ENCODE peak calls at places on chromosomes 6 and 20, in four cellular contexts. N, Q, S and K are unnamed samples.

GRCh38 chr6:88780714-88781389 is 182.6 kb downstream of the RNGTT start:
- DNase-seq in N (peak; percentile 57), Q (peak; percentile 54), S (peak; percentile 78), K (peak; percentile 78)

GRCh38 chr6:34543421-34543820 is 12.7 kb downstream of the SPDEF start:
- DNase-seq in N (peak; percentile 45), Q (no peak), S (no peak), K (no peak)

GRCh38 chr6:94902974-94903628 is 674.2 kb upstream of the MANEA start:
- DNase-seq in N (no peak), Q (no peak), S (peak; percentile 26), K (no peak)

GRCh38 chr6:82783587-82784253 is 281.9 kb downstream of the UBE3D start:
- DNase-seq in N (no peak), Q (no peak), S (peak; percentile 73), K (no peak)

GRCh38 chr6:80769101-80769500 is 662.6 kb downstream of the BCKDHB start:
- DNase-seq in N (peak; percentile 54), Q (no peak), S (no peak), K (no peak)

GRCh38 chr6:31961616-31962015 is 2.6 kb downstream of the SKIC2 start:
- DNase-seq in N (no peak), Q (no peak), S (no peak), K (no peak)

GRCh38 chr20:41892031-41892430 is 273.9 kb upstream of the CHD6 start:
- DNase-seq in N (no peak), Q (no peak), S (no peak), K (no peak)

GRCh38 chr6:7247179-7247456 is 65.9 kb downstream of the SSR1 start:
- DNase-seq in N (no peak), Q (no peak), S (no peak), K (no peak)

GRCh38 chr20:45358282-45359068 is 4.5 kb upstream of the SYS1 start:
- DNase-seq in N (peak; percentile 71), Q (no peak), S (no peak), K (no peak)

GRCh38 chr6:164827537-164827936 is 481.9 kb downstream of the C6orf118 start:
- DNase-seq in N (no peak), Q (no peak), S (no peak), K (no peak)

GRCh38 chr20:50953821-50954220 is 4.5 kb downstream of the DPM1 start:
- DNase-seq in N (no peak), Q (no peak), S (no peak), K (no peak)

GRCh38 chr6:166104107-166104506 is 63.5 kb downstream of the TBXT start:
- DNase-seq in N (peak; percentile 9), Q (no peak), S (no peak), K (no peak)

GRCh38 chr6:164826831-164827468 is 482.5 kb downstream of the C6orf118 start:
- DNase-seq in N (no peak), Q (no peak), S (no peak), K (no peak)

GRCh38 chr6:1678966-1679690 is 69.4 kb downstream of the FOXC1 start:
- DNase-seq in N (no peak), Q (no peak), S (no peak), K (no peak)

GRCh38 chr6:138772596-138773176 is 883 bp upstream of the CCDC28A start:
- DNase-seq in N (no peak), Q (no peak), S (no peak), K (no peak)

GRCh38 chr20:51116765-51117686 is 94.1 kb upstream of the KCNG1 start:
- DNase-seq in N (no peak), Q (no peak), S (no peak), K (no peak)

GRCh38 chr6:1191141-1191630 is 120.7 kb upstream of the FOXQ1 start:
- DNase-seq in N (no peak), Q (no peak), S (no peak), K (no peak)

GRCh38 chr6:132392792-132393191 is 8.5 kb downstream of the MOXD1 start:
- DNase-seq in N (no peak), Q (no peak), S (no peak), K (peak; percentile 22)

GRCh38 chr6:33820243-33820642 is 16.4 kb upstream of the MLN start:
- DNase-seq in N (no peak), Q (no peak), S (no peak), K (no peak)

GRCh38 chr20:33704197-33704924 is 15.7 kb downstream of the PXMP4 start:
- DNase-seq in N (no peak), Q (no peak), S (no peak), K (no peak)

GRCh38 chr6:31363809-31364208 is 6.8 kb upstream of the HLA-B start:
- DNase-seq in N (no peak), Q (no peak), S (no peak), K (no peak)

GRCh38 chr20:23340524-23340923 is 10.1 kb upstream of the NXT1 start:
- DNase-seq in N (peak; percentile 73), Q (no peak), S (peak; percentile 85), K (peak; percentile 82)

GRCh38 chr6:5003604-5004372 is at the start of gene RPP40:
- DNase-seq in N (peak; percentile 97), Q (peak; percentile 96), S (peak; percentile 97), K (peak; percentile 98)

GRCh38 chr20:59144179-59144830 is 19.3 kb upstream of the ZNF831 start:
- DNase-seq in N (no peak), Q (no peak), S (no peak), K (no peak)

GRCh38 chr20:51529027-51529749 is 13.3 kb downstream of the NFATC2 start:
- DNase-seq in N (peak; percentile 59), Q (no peak), S (no peak), K (peak; percentile 59)

GRCh38 chr20:48782073-48782472 is 45.7 kb downstream of the PREX1 start:
- DNase-seq in N (no peak), Q (no peak), S (no peak), K (no peak)

GRCh38 chr6:157104803-157105202 is 218.5 kb downstream of the TMEM242 start:
- DNase-seq in N (no peak), Q (no peak), S (no peak), K (no peak)

GRCh38 chr20:25296094-25297093 is 48.5 kb downstream of the PYGB start:
- DNase-seq in N (no peak), Q (no peak), S (peak; percentile 34), K (peak; percentile 55)

GRCh38 chr20:35806075-35806474 is 34.3 kb downstream of the PHF20 start:
- DNase-seq in N (no peak), Q (no peak), S (no peak), K (no peak)

GRCh38 chr20:16368645-16369292 is 204.5 kb downstream of the KIF16B start:
- DNase-seq in N (peak; percentile 66), Q (no peak), S (no peak), K (peak; percentile 63)

GRCh38 chr20:1810926-1811620 is 84.1 kb upstream of the SIRPA start:
- DNase-seq in N (peak; percentile 33), Q (no peak), S (no peak), K (no peak)

GRCh38 chr6:168479421-168479820 is 38.4 kb downstream of the SMOC2 start:
- DNase-seq in N (no peak), Q (no peak), S (no peak), K (no peak)

GRCh38 chr6:135176464-135176863 is 4.6 kb upstream of the MYB start:
- DNase-seq in N (no peak), Q (no peak), S (no peak), K (no peak)

GRCh38 chr6:46909371-46909770 is 12.4 kb downstream of the ADGRF5 start:
- DNase-seq in N (no peak), Q (no peak), S (no peak), K (no peak)
- H3K27ac ChIP-seq in N (no peak overlapping the region), Q (no peak overlapping the region), S (no peak overlapping the region), K (no peak overlapping the region)

GRCh38 chr6:75419408-75419807 is 74.2 kb downstream of the FILIP1 start:
- DNase-seq in N (no peak), Q (no peak), S (no peak), K (no peak)
- H3K27ac ChIP-seq in N (no peak overlapping the region), Q (no peak overlapping the region), S (no peak overlapping the region), K (no peak overlapping the region)

GRCh38 chr20:62816031-62816878 is 595 bp upstream of the COL9A3 start:
- DNase-seq in N (no peak), Q (peak; percentile 74), S (peak; percentile 88), K (no peak)
- H3K27ac ChIP-seq in N (no peak overlapping the region), Q (peak overlapping the region; percentile 79), S (no peak overlapping the region), K (no peak overlapping the region)

DNA sequence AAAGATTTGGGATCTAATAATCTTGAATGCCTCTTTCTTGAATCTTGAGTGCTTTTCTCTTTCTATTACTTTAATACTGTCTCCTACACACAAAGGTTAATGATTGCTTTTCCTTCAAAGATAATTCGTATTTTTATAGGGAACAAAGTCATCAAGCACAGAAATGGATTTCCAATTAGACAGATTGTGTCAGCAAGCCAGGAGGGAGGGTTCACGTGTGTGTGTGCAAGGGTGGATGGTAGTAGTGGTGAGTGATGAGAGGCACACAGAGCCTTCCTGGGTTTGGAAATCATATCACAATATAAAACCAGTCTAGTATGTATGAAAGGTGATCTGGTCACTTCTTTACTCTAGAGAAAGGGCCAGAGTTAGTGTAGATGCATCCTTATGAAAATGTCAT is 51.2 kb upstream of the NEDD9 start:
- DNase-seq in N (no peak), Q (no peak), S (no peak), K (no peak)
- H3K27ac ChIP-seq in N (no peak overlapping the region), Q (no peak overlapping the region), S (no peak overlapping the region), K (no peak overlapping the region)

DNA sequence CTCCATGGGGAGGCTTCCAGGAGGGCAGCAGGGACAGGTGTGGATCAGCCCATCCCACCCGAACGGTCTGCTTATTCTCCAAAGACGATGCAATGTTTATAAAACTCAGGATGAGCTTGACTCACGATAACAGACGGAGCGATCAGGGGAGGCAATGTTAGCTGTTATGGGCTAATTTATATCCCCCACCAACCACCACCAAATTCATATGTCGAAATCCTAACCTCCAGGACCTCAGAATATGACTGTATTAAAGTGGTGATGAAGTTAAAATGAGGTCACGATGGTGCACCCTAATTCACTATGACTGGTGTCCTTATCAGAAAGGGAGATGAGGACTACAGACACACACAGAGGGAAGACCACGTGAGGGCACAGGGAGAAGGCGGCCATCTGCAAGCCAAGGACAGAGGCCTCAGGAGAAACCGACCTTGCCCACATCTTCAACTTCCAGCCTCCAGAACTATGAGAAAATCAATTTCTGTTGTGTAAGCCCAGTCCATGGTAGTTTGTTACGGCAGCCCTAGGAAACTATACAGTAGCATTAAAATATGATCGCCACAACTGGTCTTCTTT is 7.0 kb downstream of the ADTRP start:
- DNase-seq in N (peak; percentile 26), Q (no peak), S (no peak), K (no peak)
- H3K27ac ChIP-seq in N (peak overlapping the region; percentile 98), Q (no peak overlapping the region), S (no peak overlapping the region), K (peak overlapping the region; percentile 93)